ENCODE peak calls at places on chromosomes 4 and X, in nine cellular contexts. X is lower lobe of right lung, O is right cardiac atrium, Z is chondrocyte, D is Ammon's horn, B is cardiac muscle cell, W is M059J, Q is neuronal stem cell, Y is substantia nigra. T is an unnamed sample.

GRCh38 chrX:132271330-132271729 is 52.1 kb upstream of the RAP2C start:
- DNase-seq in Q (no peak), W (peak), X (no peak), O (no peak), Y (no peak), B (no peak), Z (no peak), D (no peak), T (no peak)

GRCh38 chr4:13893221-13893620 is 265.7 kb upstream of the BOD1L1 start:
- DNase-seq in Q (no peak), X (no peak), O (no peak), D (no peak), Z (no peak), W (no peak), Y (no peak), B (no peak), T (no peak)

GRCh38 chrX:68832101-68832416 is 3.2 kb downstream of the EFNB1 start:
- DNase-seq in Y (no peak), Q (no peak), W (peak), B (peak), Z (no peak), O (peak), D (peak), X (peak), T (peak)

GRCh38 chr4:89586318-89586717 is 250.6 kb downstream of the SNCA start:
- DNase-seq in Q (no peak), B (no peak), X (no peak), D (no peak), O (no peak), W (no peak), Y (no peak), Z (no peak), T (no peak)

GRCh38 chr4:125322363-125322730 is 7.6 kb downstream of the FAT4 start:
- DNase-seq in Z (no peak), Q (no peak), D (peak), Y (peak), X (no peak), W (peak), B (peak), O (no peak), T (no peak)

GRCh38 chrX:10239611-10240064 is 82.9 kb downstream of the CLCN4 start:
- DNase-seq in Q (no peak), Z (no peak), W (peak), Y (no peak), D (no peak), O (peak), X (no peak), B (peak), T (no peak)

GRCh38 chr4:64144994-64145393 is 264.3 kb downstream of the TECRL start:
- DNase-seq in D (no peak), Q (no peak), X (no peak), W (no peak), O (no peak), Y (no peak), B (no peak), Z (no peak), T (no peak)

GRCh38 chr4:5746829-5747745 is 36.1 kb downstream of the EVC start:
- DNase-seq in W (peak), O (peak), Z (no peak), B (peak), Q (no peak), Y (no peak), D (no peak), X (no peak), T (no peak)

GRCh38 chr4:139824882-139825522 is 159.4 kb downstream of the MGST2 start:
- DNase-seq in W (no peak), Z (no peak), D (no peak), O (no peak), Q (no peak), Y (no peak), B (no peak), X (no peak), T (no peak)

GRCh38 chr4:152189451-152190179 is 346.3 kb downstream of the FBXW7 start:
- DNase-seq in Y (no peak), B (no peak), D (no peak), W (no peak), O (no peak), X (no peak), Z (no peak), Q (no peak), T (peak)

GRCh38 chrX:46737041-46737440 is 21.9 kb downstream of the SLC9A7 start:
- DNase-seq in Q (no peak), W (no peak), O (no peak), D (no peak), X (no peak), B (peak), Z (no peak), Y (no peak), T (no peak)

GRCh38 chrX:48833531-48834138 is 1.8 kb downstream of the PCSK1N start:
- DNase-seq in Y (peak), W (peak), X (no peak), D (no peak), Z (no peak), Q (no peak), B (no peak), O (no peak), T (no peak)

GRCh38 chr4:151537726-151538125 is 128.8 kb downstream of the FHIP1A start:
- DNase-seq in B (peak), Z (no peak), Q (no peak), X (no peak), W (peak), D (peak), Y (peak), O (no peak), T (no peak)

GRCh38 chrX:14802943-14803710 is 69.7 kb downstream of the FANCB start:
- DNase-seq in B (peak), Z (no peak), Y (no peak), W (peak), O (no peak), Q (no peak), D (no peak), X (no peak), T (no peak)

GRCh38 chr4:8761824-8762205 is 109.8 kb downstream of the HMX1 start:
- DNase-seq in Y (no peak), Z (peak), Q (no peak), B (no peak), X (peak), W (no peak), O (no peak), D (no peak), T (no peak)

GRCh38 chr4:152479428-152480026 is 56.4 kb downstream of the FBXW7 start:
- DNase-seq in O (no peak), X (no peak), W (peak), B (peak), D (no peak), Y (no peak), Q (no peak), Z (no peak), T (no peak)

GRCh38 chrX:13748486-13748885 is 13.9 kb downstream of the OFD1 start:
- DNase-seq in B (no peak), Q (no peak), D (no peak), O (no peak), W (no peak), Y (no peak), X (no peak), Z (no peak), T (no peak)

GRCh38 chrX:71532078-71532752 is 689 bp upstream of the OGT start:
- DNase-seq in B (peak), Z (no peak), W (peak), Y (no peak), O (no peak), X (no peak), D (peak), Q (no peak), T (peak)

GRCh38 chr4:11074581-11075241 is 354.0 kb downstream of the HS3ST1 start:
- DNase-seq in W (no peak), D (no peak), O (no peak), X (no peak), B (no peak), Y (peak), Q (no peak), Z (no peak), T (no peak)

GRCh38 chr4:139559692-139560091 is 3.7 kb upstream of the SETD7 start:
- DNase-seq in Z (no peak), X (no peak), Y (no peak), W (no peak), B (no peak), Q (no peak), D (no peak), O (no peak), T (no peak)

GRCh38 chr4:24978291-24979072 is 52.3 kb downstream of the LGI2 start:
- DNase-seq in O (no peak), Z (no peak), W (no peak), Q (no peak), B (no peak), X (no peak), Y (no peak), D (no peak), T (no peak)

GRCh38 chr4:84401669-84402068 is 97.4 kb downstream of the NKX6-1 start:
- DNase-seq in Y (no peak), D (no peak), Q (no peak), Z (no peak), W (peak), X (no peak), B (no peak), O (no peak), T (no peak)

GRCh38 chr4:14856076-14856926 is 146.0 kb upstream of the CPEB2 start:
- DNase-seq in Q (no peak), D (no peak), W (peak), Y (no peak), Z (no peak), O (peak), B (peak), X (peak), T (peak)

GRCh38 chr4:15874671-15875070 is 63.9 kb downstream of the FGFBP1 start:
- DNase-seq in D (no peak), X (no peak), Y (no peak), O (no peak), W (no peak), Q (no peak), Z (no peak), B (no peak), T (no peak)

GRCh38 chr4:10335050-10335449 is 122.2 kb downstream of the ZNF518B start:
- DNase-seq in W (peak), D (no peak), Y (no peak), X (no peak), B (no peak), Q (no peak), O (no peak), Z (no peak), T (no peak)

GRCh38 chr4:172601195-172601594 is 567.4 kb upstream of the GALNT7 start:
- DNase-seq in W (no peak), X (no peak), O (no peak), Q (peak), Y (no peak), Z (no peak), B (no peak), D (no peak), T (no peak)

GRCh38 chrX:110852180-110852579 is 56.6 kb upstream of the CHRDL1 start:
- DNase-seq in B (peak), O (no peak), X (no peak), Z (no peak), W (peak), Y (no peak), Q (no peak), D (no peak), T (peak)

T was measured in GM12865.